ENCODE peak calls at places on chromosome 1, in four cellular contexts. L, M, C and U are unnamed samples.
A peak's percentile ranks its signal among the peaks of the same experiment; 100 is the strongest.

GRCh38 chr1:233289676-233290075 is 5.8 kb downstream of the PCNX2 start:
- DNase-seq in C (no peak), M (no peak), L (no peak), U (no peak)

GRCh38 chr1:214008791-214009612 is 21.2 kb downstream of the PROX1 start:
- DNase-seq in L (no peak), C (no peak), M (no peak), U (no peak)

GRCh38 chr1:109933856-109934711 is 23.4 kb downstream of the CSF1 start:
- DNase-seq in M (no peak), L (no peak), C (peak; percentile 69), U (no peak)

GRCh38 chr1:45334308-45335245 is 5.4 kb upstream of the TOE1 start:
- DNase-seq in L (peak; percentile 29), C (no peak), M (no peak), U (peak; percentile 45)

GRCh38 chr1:107244734-107245495 is 104.1 kb downstream of the NTNG1 start:
- DNase-seq in L (no peak), M (no peak), C (no peak), U (no peak)

GRCh38 chr1:176670853-176671252 is 207.9 kb downstream of the PAPPA2 start:
- DNase-seq in C (no peak), L (no peak), M (no peak), U (no peak)

GRCh38 chr1:223343692-223344091 is 20.3 kb downstream of the SUSD4 start:
- DNase-seq in M (no peak), C (no peak), L (no peak), U (no peak)

GRCh38 chr1:27632387-27633297 is 2.3 kb downstream of the FGR start:
- DNase-seq in M (no peak), L (no peak), C (no peak), U (no peak)

GRCh38 chr1:232452137-232452536 is 177.8 kb downstream of the SIPA1L2 start:
- DNase-seq in L (no peak), C (no peak), M (no peak), U (no peak)

GRCh38 chr1:33008051-33008914 is 28.4 kb downstream of the AK2 start:
- DNase-seq in L (no peak), M (peak; percentile 92), C (no peak), U (no peak)

GRCh38 chr1:203676455-203676854 is 49.8 kb downstream of the ATP2B4 start:
- DNase-seq in L (no peak), M (no peak), C (no peak), U (no peak)

GRCh38 chr1:89525169-89525855 is 683 bp downstream of the LRRC8B start:
- DNase-seq in L (peak; percentile 15), C (peak; percentile 25), M (no peak), U (peak; percentile 30)

GRCh38 chr1:86825294-86825693 is 88.6 kb downstream of the SELENOF start:
- DNase-seq in L (no peak), C (peak; percentile 27), M (no peak), U (no peak)

GRCh38 chr1:91732291-91732953 is 153.5 kb downstream of the TGFBR3 start:
- DNase-seq in L (no peak), M (peak; percentile 68), C (peak; percentile 85), U (no peak)

GRCh38 chr1:68481041-68481440 is 15.8 kb downstream of the DEPDC1 start:
- DNase-seq in L (no peak), C (peak; percentile 49), M (no peak), U (no peak)

GRCh38 chr1:48673725-48674124 is 103.0 kb downstream of the BEND5 start:
- DNase-seq in M (no peak), L (no peak), C (no peak), U (no peak)

GRCh38 chr1:119220980-119221379 is 80.5 kb upstream of the WARS2 start:
- DNase-seq in L (no peak), M (no peak), C (no peak), U (no peak)

GRCh38 chr1:205188132-205188531 is 23.4 kb downstream of the DSTYK start:
- DNase-seq in C (no peak), L (no peak), M (peak; percentile 93), U (no peak)

GRCh38 chr1:41689596-41689995 is 205.1 kb upstream of the EDN2 start:
- DNase-seq in M (no peak), L (no peak), C (no peak), U (no peak)

GRCh38 chr1:119367332-119368124 is 1.1 kb upstream of the HAO2 start:
- DNase-seq in M (peak; percentile 60), C (peak; percentile 58), L (no peak), U (no peak)

GRCh38 chr1:211643324-211644212 is 31.9 kb downstream of the NEK2 start:
- DNase-seq in M (peak; percentile 48), L (no peak), C (no peak), U (no peak)

GRCh38 chr1:243354511-243355153 is 98.8 kb downstream of the SDCCAG8 start:
- DNase-seq in C (peak; percentile 54), M (no peak), L (no peak), U (no peak)

GRCh38 chr1:172999349-172999748 is 51.4 kb downstream of the TNFSF18 start:
- DNase-seq in M (no peak), L (no peak), C (no peak), U (no peak)

GRCh38 chr1:173009597-173009996 is 41.1 kb downstream of the TNFSF18 start:
- DNase-seq in C (no peak), L (peak; percentile 6), M (no peak), U (no peak)

GRCh38 chr1:173002891-173003582 is 47.7 kb downstream of the TNFSF18 start:
- DNase-seq in C (peak; percentile 89), M (peak; percentile 88), L (no peak), U (no peak)

GRCh38 chr1:173005196-173005864 is 45.4 kb downstream of the TNFSF18 start:
- DNase-seq in L (no peak), M (no peak), C (no peak), U (no peak)
- TF ChIP-seq CTCF in L (no peak), M (no peak), C (peak; percentile 28), U (no peak)

DNA sequence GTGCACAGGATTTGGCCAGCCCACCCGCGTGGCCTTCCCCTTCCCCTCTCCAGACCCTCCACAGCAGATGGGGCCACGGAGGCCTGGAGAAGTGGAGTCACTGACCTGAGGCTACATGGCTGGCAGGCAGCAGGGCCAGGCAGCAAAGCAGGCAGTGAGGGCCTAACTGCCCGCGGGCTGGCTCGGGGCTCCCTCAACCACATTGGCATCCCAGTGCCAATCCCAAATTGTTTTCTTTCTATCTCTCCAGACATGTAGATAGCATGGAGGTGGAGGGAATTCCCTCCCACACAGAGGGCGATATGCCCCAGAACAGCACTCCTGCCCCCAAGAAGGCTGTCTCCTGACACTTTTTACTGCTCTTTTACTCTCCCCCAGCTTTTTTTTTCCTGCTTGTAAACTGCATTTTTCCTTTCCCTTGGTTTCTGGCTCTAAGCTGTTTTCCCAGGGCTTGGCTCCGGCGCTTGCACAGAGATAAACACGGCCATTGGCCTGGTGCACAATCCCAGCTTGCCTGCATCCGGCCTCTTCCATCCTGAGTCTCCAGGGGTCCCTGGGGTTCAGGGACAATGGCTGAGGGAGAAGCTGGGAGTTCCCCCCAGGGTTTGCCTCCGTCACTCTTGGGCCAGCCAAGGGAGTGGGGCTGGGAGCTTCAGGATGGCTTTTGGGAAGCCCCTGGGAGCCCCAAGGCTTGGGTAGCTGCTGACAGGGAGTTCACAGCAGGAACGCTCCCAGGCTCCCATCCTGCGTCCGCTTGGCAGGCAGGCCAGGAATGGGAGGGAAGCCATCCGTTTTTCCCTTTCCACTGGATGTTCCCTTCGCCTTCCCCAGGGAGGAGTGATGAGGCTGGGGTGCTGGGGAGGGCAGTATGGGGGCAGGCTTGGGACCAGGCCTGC is 7.0 kb downstream of the EPHX1 start:
- DNase-seq in L (peak; percentile 59), M (no peak), C (peak; percentile 45), U (peak; percentile 85)
- TF ChIP-seq CTCF in L (no peak), M (no peak), C (no peak), U (no peak)

DNA sequence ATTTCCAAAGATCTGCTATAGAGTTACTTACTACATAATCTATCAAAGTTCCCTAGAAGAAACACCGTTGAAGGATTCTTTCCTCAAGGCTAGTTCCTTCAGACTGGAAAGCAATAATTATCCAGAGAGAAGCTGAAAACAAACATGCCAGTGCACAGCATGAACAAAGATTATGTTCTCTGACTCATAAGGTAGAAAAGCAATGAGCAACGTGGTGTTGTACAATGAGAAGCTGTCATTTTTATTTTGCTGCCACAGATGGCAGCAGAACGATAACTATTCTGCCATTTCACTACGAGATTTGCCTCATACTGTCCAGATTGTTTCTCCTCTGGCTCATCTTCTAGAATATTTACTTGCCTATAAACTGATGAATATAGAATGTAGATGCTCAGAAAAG is 10.7 kb downstream of the EXTL2 start:
- DNase-seq in L (no peak), M (peak; percentile 82), C (peak; percentile 53), U (no peak)
- TF ChIP-seq CTCF in L (no peak), M (no peak), C (peak; percentile 1), U (no peak)

DNA sequence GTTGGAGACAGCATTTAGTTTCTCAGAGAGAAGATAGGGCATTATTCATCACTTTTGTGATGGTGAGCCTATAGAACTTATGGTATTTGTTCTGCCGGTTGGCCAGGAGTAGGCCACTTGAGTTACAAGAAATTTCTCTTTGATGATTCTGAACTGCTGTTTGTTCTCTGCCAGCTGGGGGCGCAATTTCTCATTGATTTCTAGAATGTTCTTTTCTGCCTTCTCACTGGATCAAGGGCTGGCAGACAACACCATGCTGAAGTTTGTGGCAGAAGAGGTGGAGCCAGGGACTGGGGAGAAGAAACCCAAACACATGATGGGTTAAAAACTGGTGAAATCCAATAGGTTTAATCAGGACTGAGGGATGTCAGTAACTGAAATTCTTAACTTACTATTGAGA is 360.6 kb downstream of the FAM72C start:
- DNase-seq in M (no peak), L (no peak), C (no peak), U (no peak)
- TF ChIP-seq CTCF in M (no peak), L (no peak), C (no peak), U (no peak)

DNA sequence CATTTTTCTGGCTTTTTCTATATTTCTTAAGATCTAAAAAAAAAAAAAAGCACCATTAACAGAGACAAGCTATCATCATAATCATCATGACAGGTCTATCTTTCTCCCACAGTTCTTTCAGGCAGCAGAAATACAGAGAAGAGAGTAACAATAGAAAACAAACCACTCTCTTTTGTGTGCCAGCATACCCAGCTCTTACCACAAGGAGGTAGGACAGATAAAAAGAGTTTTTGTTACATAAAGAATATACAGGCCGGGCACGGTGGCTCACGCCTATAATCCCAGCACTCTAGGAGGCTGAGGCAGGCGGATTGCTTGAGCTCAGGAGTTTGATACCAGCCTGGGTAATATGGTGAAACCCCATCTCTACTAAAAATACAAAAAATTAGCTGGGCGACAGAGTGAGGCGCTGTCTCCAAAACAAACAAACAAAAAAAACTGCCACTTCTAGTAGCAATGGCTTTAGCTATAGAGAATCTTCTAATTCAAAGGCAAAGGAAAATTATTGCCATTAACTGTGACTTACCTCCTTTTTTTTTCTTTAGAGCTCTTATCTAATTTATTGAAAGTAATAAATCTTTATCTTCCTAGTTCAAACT is 39.7 kb downstream of the ANKRD13C start:
- DNase-seq in M (no peak), L (no peak), C (no peak), U (no peak)
- TF ChIP-seq CTCF in M (no peak), L (no peak), C (no peak), U (no peak)